ENCODE peak calls at places on chromosomes 16 and 17, in seven cellular contexts. One of them, this sample, is unnamed.
A peak's percentile ranks its signal among the peaks of the same experiment; 100 is the strongest.

GRCh38 chr17:81097943-81098308 is 63.0 kb downstream of the BAIAP2 start:
- DNase-seq in upper lobe of right lung: peak; percentile 85
- DNase-seq in Panc1: no peak
- DNase-seq in hepatocyte: peak; percentile 40
- DNase-seq in CD8-positive, alpha-beta memory T cell: no peak
- DNase-seq in sigmoid colon: peak; percentile 83
- DNase-seq in transverse colon: peak; percentile 39
- DNase-seq in this sample: peak; percentile 88

GRCh38 chr16:84357191-84357651 is 11.1 kb upstream of the ATP2C2 start:
- DNase-seq in transverse colon: no peak
- DNase-seq in sigmoid colon: no peak
- DNase-seq in hepatocyte: no peak
- DNase-seq in Panc1: no peak
- DNase-seq in CD8-positive, alpha-beta memory T cell: no peak
- DNase-seq in upper lobe of right lung: no peak
- DNase-seq in this sample: no peak

GRCh38 chr17:29138184-29138955 is 41.8 kb downstream of the MYO18A start:
- DNase-seq in CD8-positive, alpha-beta memory T cell: peak; percentile 19
- DNase-seq in transverse colon: no peak
- DNase-seq in upper lobe of right lung: no peak
- DNase-seq in sigmoid colon: no peak
- DNase-seq in hepatocyte: no peak
- DNase-seq in Panc1: no peak
- DNase-seq in this sample: no peak

GRCh38 chr17:42405963-42406495 is 17.0 kb downstream of the CAVIN1 start:
- DNase-seq in transverse colon: peak; percentile 87
- DNase-seq in CD8-positive, alpha-beta memory T cell: peak; percentile 74
- DNase-seq in sigmoid colon: peak; percentile 94
- DNase-seq in Panc1: no peak
- DNase-seq in upper lobe of right lung: peak; percentile 90
- DNase-seq in hepatocyte: peak; percentile 84
- DNase-seq in this sample: peak; percentile 96

GRCh38 chr17:79371984-79372383 is 238.9 kb downstream of the RBFOX3 start:
- DNase-seq in sigmoid colon: no peak
- DNase-seq in CD8-positive, alpha-beta memory T cell: no peak
- DNase-seq in upper lobe of right lung: no peak
- DNase-seq in hepatocyte: no peak
- DNase-seq in Panc1: no peak
- DNase-seq in transverse colon: no peak
- DNase-seq in this sample: no peak

GRCh38 chr17:15371731-15372130 is 30.3 kb upstream of the TEKT3 start:
- DNase-seq in Panc1: no peak
- DNase-seq in upper lobe of right lung: no peak
- DNase-seq in CD8-positive, alpha-beta memory T cell: no peak
- DNase-seq in sigmoid colon: no peak
- DNase-seq in hepatocyte: no peak
- DNase-seq in transverse colon: no peak
- DNase-seq in this sample: no peak

GRCh38 chr16:89191901-89192184 is 8.5 kb downstream of the SLC22A31 start:
- DNase-seq in transverse colon: no peak
- DNase-seq in Panc1: no peak
- DNase-seq in hepatocyte: no peak
- DNase-seq in sigmoid colon: no peak
- DNase-seq in CD8-positive, alpha-beta memory T cell: no peak
- DNase-seq in upper lobe of right lung: no peak
- DNase-seq in this sample: no peak

GRCh38 chr17:57649731-57650484 is 95.2 kb downstream of the CCDC182 start:
- DNase-seq in sigmoid colon: no peak
- DNase-seq in hepatocyte: peak; percentile 32
- DNase-seq in upper lobe of right lung: no peak
- DNase-seq in CD8-positive, alpha-beta memory T cell: no peak
- DNase-seq in Panc1: no peak
- DNase-seq in transverse colon: no peak
- DNase-seq in this sample: no peak

GRCh38 chr17:80795737-80796136 is 195.9 kb upstream of the CHMP6 start:
- DNase-seq in upper lobe of right lung: no peak
- DNase-seq in transverse colon: no peak
- DNase-seq in hepatocyte: no peak
- DNase-seq in Panc1: no peak
- DNase-seq in sigmoid colon: peak; percentile 70
- DNase-seq in CD8-positive, alpha-beta memory T cell: no peak
- DNase-seq in this sample: no peak

DNA sequence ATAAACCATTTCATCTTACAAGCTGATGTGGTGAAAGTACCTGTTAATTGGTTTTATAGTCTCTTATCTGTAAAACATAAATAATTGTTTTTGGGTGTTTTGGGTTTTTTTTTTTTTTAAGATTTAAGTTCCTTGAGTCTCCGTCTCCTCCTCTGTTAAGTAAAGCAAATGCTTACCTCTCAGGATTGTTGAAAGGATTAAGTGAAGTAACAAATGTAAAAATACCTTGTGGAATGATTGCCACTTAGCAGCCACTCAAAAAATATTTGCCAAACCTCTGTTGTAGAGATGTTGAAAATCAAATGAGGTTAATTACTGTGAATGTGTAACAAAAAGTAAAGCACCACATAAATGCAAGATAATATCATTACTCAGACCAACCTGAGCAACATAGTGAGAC is 19.2 kb downstream of the LIMD2 start:
- DNase-seq in CD8-positive, alpha-beta memory T cell: no peak
- DNase-seq in transverse colon: no peak
- DNase-seq in upper lobe of right lung: no peak
- DNase-seq in Panc1: no peak
- DNase-seq in sigmoid colon: no peak
- DNase-seq in hepatocyte: no peak
- DNase-seq in this sample: no peak
- H3K4me1 ChIP-seq in CD8-positive, alpha-beta memory T cell: no peaks in the 10 kb centered on the region
- H3K4me1 ChIP-seq in transverse colon: peaks cover 17% of the 10 kb centered on the region
- H3K4me1 ChIP-seq in upper lobe of right lung: peaks cover 43% of the 10 kb centered on the region
- H3K4me1 ChIP-seq in Panc1: peaks cover 4% of the 10 kb centered on the region
- H3K4me1 ChIP-seq in sigmoid colon: no peaks in the 10 kb centered on the region
- H3K4me1 ChIP-seq in hepatocyte: peaks cover 13% of the 10 kb centered on the region
- H3K4me1 ChIP-seq in this sample: peaks cover 41% of the 10 kb centered on the region

GRCh38 chr17:2400474-2400866 is 390 bp downstream of the MNT start:
- DNase-seq in Panc1: no peak
- DNase-seq in hepatocyte: peak; percentile 79
- DNase-seq in sigmoid colon: peak; percentile 83
- DNase-seq in upper lobe of right lung: peak; percentile 89
- DNase-seq in transverse colon: peak; percentile 61
- DNase-seq in CD8-positive, alpha-beta memory T cell: peak; percentile 42
- DNase-seq in this sample: peak; percentile 92

GRCh38 chr17:2400877-2401425 is at the start of gene MNT:
- DNase-seq in sigmoid colon: peak; percentile 98
- DNase-seq in CD8-positive, alpha-beta memory T cell: peak; percentile 91
- DNase-seq in transverse colon: peak; percentile 96
- DNase-seq in Panc1: no peak
- DNase-seq in hepatocyte: peak; percentile 97
- DNase-seq in upper lobe of right lung: peak; percentile 97
- DNase-seq in this sample: peak; percentile 95

GRCh38 chr17:2403044-2403443 is 2.2 kb upstream of the MNT start:
- DNase-seq in transverse colon: no peak
- DNase-seq in upper lobe of right lung: no peak
- DNase-seq in CD8-positive, alpha-beta memory T cell: no peak
- DNase-seq in hepatocyte: no peak
- DNase-seq in Panc1: no peak
- DNase-seq in sigmoid colon: no peak
- DNase-seq in this sample: no peak

GRCh38 chr17:2401426-2402221 is 764 bp upstream of the MNT start:
- DNase-seq in hepatocyte: peak; percentile 100
- DNase-seq in upper lobe of right lung: peak; percentile 100
- DNase-seq in sigmoid colon: peak; percentile 100
- DNase-seq in CD8-positive, alpha-beta memory T cell: peak; percentile 100
- DNase-seq in transverse colon: peak; percentile 100
- DNase-seq in Panc1: peak; percentile 94
- DNase-seq in this sample: peak; percentile 99

DNA sequence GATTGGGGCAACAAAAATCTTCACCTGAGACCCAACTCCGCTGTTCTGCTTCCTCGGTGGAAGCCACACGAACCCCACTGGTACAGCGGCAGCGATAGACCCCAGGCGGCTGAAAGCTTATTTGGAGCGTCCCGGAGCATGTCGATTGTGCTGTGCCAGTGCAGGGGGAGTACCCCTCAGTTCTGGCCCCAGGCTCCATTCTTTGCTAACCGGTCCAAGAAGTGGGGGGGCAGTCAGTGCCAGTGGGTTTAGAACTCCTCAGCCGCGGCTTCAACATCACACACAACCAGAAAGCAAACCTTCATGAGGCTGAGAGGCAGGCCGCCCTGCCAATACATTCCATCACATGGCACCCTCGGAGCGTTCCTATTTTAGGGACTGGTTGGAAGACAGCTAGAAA is 1.7 kb upstream of the MNT start:
- DNase-seq in transverse colon: no peak
- DNase-seq in hepatocyte: no peak
- DNase-seq in upper lobe of right lung: no peak
- DNase-seq in CD8-positive, alpha-beta memory T cell: no peak
- DNase-seq in sigmoid colon: peak; percentile 74
- DNase-seq in Panc1: no peak
- DNase-seq in this sample: no peak
- H3K4me1 ChIP-seq in transverse colon: peaks cover 64% of the 10 kb centered on the region
- H3K4me1 ChIP-seq in hepatocyte: peaks cover 34% of the 10 kb centered on the region
- H3K4me1 ChIP-seq in upper lobe of right lung: peaks cover 53% of the 10 kb centered on the region
- H3K4me1 ChIP-seq in CD8-positive, alpha-beta memory T cell: peaks cover 26% of the 10 kb centered on the region
- H3K4me1 ChIP-seq in sigmoid colon: peaks cover 4% of the 10 kb centered on the region
- H3K4me1 ChIP-seq in Panc1: peaks cover 10% of the 10 kb centered on the region
- H3K4me1 ChIP-seq in this sample: peaks cover 40% of the 10 kb centered on the region

GRCh38 chr17:4249452-4250029 is 14.2 kb downstream of the ANKFY1 start:
- DNase-seq in CD8-positive, alpha-beta memory T cell: no peak
- DNase-seq in Panc1: no peak
- DNase-seq in sigmoid colon: no peak
- DNase-seq in upper lobe of right lung: no peak
- DNase-seq in hepatocyte: peak; percentile 57
- DNase-seq in transverse colon: no peak
- DNase-seq in this sample: no peak

GRCh38 chr17:4247981-4248388 is 15.8 kb downstream of the ANKFY1 start:
- DNase-seq in CD8-positive, alpha-beta memory T cell: no peak
- DNase-seq in sigmoid colon: no peak
- DNase-seq in upper lobe of right lung: no peak
- DNase-seq in transverse colon: peak; percentile 82
- DNase-seq in hepatocyte: peak; percentile 71
- DNase-seq in Panc1: no peak
- DNase-seq in this sample: peak; percentile 74

GRCh38 chr17:4247361-4247980 is 16.3 kb downstream of the ANKFY1 start:
- DNase-seq in Panc1: no peak
- DNase-seq in sigmoid colon: no peak
- DNase-seq in transverse colon: peak; percentile 28
- DNase-seq in hepatocyte: no peak
- DNase-seq in upper lobe of right lung: no peak
- DNase-seq in CD8-positive, alpha-beta memory T cell: no peak
- DNase-seq in this sample: no peak

GRCh38 chr17:4248504-4249277 is 15.1 kb downstream of the ANKFY1 start:
- DNase-seq in Panc1: no peak
- DNase-seq in upper lobe of right lung: no peak
- DNase-seq in transverse colon: no peak
- DNase-seq in CD8-positive, alpha-beta memory T cell: no peak
- DNase-seq in hepatocyte: no peak
- DNase-seq in sigmoid colon: no peak
- DNase-seq in this sample: no peak

DNA sequence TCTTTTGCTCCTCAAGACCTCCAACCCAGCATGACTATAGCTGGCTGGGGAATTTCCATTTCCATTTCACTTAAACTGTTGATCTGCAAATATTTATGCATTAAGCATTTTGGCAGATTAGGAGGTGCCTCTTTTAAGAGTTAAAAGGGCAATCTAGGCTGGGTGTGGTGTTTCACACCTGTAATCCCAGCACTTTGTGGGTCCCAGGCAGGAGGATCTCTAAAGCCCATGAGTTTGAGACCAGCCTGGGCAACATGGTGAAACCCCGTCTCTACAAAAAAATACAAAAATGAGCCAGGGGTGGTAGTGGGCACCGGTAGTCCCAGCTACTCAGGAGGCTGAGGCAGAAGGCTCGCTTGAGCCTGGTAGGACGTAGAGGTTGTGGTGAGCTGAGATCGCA is 17.1 kb downstream of the ANKFY1 start:
- DNase-seq in upper lobe of right lung: no peak
- DNase-seq in sigmoid colon: no peak
- DNase-seq in hepatocyte: no peak
- DNase-seq in CD8-positive, alpha-beta memory T cell: no peak
- DNase-seq in transverse colon: no peak
- DNase-seq in Panc1: no peak
- DNase-seq in this sample: no peak
- H3K4me1 ChIP-seq in upper lobe of right lung: peaks cover 39% of the 10 kb centered on the region
- H3K4me1 ChIP-seq in sigmoid colon: no peaks in the 10 kb centered on the region
- H3K4me1 ChIP-seq in hepatocyte: peaks cover 12% of the 10 kb centered on the region
- H3K4me1 ChIP-seq in CD8-positive, alpha-beta memory T cell: peaks cover 5% of the 10 kb centered on the region
- H3K4me1 ChIP-seq in transverse colon: peaks cover 37% of the 10 kb centered on the region
- H3K4me1 ChIP-seq in Panc1: peaks cover 4% of the 10 kb centered on the region
- H3K4me1 ChIP-seq in this sample: peaks cover 36% of the 10 kb centered on the region

GRCh38 chr16:87850009-87851006 is 19.0 kb downstream of the SLC7A5 start:
- DNase-seq in CD8-positive, alpha-beta memory T cell: peak; percentile 66
- DNase-seq in transverse colon: peak; percentile 72
- DNase-seq in upper lobe of right lung: peak; percentile 86
- DNase-seq in Panc1: no peak
- DNase-seq in hepatocyte: peak; percentile 79
- DNase-seq in sigmoid colon: no peak
- DNase-seq in this sample: peak; percentile 89
- H3K4me1 ChIP-seq in CD8-positive, alpha-beta memory T cell: peaks cover 31% of the 10 kb centered on the region
- H3K4me1 ChIP-seq in transverse colon: peaks cover 30% of the 10 kb centered on the region
- H3K4me1 ChIP-seq in upper lobe of right lung: peaks cover 27% of the 10 kb centered on the region
- H3K4me1 ChIP-seq in Panc1: peaks cover 76% of the 10 kb centered on the region
- H3K4me1 ChIP-seq in hepatocyte: peaks cover 56% of the 10 kb centered on the region
- H3K4me1 ChIP-seq in sigmoid colon: no peaks in the 10 kb centered on the region
- H3K4me1 ChIP-seq in this sample: peaks cover 22% of the 10 kb centered on the region

GRCh38 chr17:45225051-45225700 is 3.5 kb downstream of the FMNL1 start:
- DNase-seq in CD8-positive, alpha-beta memory T cell: peak; percentile 52
- DNase-seq in hepatocyte: no peak
- DNase-seq in Panc1: no peak
- DNase-seq in transverse colon: no peak
- DNase-seq in sigmoid colon: no peak
- DNase-seq in upper lobe of right lung: no peak
- DNase-seq in this sample: no peak

GRCh38 chr17:45222994-45223540 is 1.4 kb downstream of the FMNL1 start:
- DNase-seq in Panc1: no peak
- DNase-seq in CD8-positive, alpha-beta memory T cell: no peak
- DNase-seq in transverse colon: no peak
- DNase-seq in hepatocyte: no peak
- DNase-seq in upper lobe of right lung: no peak
- DNase-seq in sigmoid colon: no peak
- DNase-seq in this sample: no peak

GRCh38 chr17:45225964-45226530 is 4.4 kb downstream of the FMNL1 start:
- DNase-seq in upper lobe of right lung: peak; percentile 89
- DNase-seq in Panc1: no peak
- DNase-seq in transverse colon: peak; percentile 91
- DNase-seq in hepatocyte: no peak
- DNase-seq in CD8-positive, alpha-beta memory T cell: peak; percentile 93
- DNase-seq in sigmoid colon: peak; percentile 86
- DNase-seq in this sample: peak; percentile 94

GRCh38 chr17:45223541-45224528 is 2.1 kb downstream of the FMNL1 start:
- DNase-seq in transverse colon: no peak
- DNase-seq in hepatocyte: no peak
- DNase-seq in Panc1: no peak
- DNase-seq in CD8-positive, alpha-beta memory T cell: peak; percentile 47
- DNase-seq in upper lobe of right lung: no peak
- DNase-seq in sigmoid colon: no peak
- DNase-seq in this sample: no peak

GRCh38 chr17:45224671-45225050 is 3.0 kb downstream of the FMNL1 start:
- DNase-seq in transverse colon: no peak
- DNase-seq in sigmoid colon: no peak
- DNase-seq in CD8-positive, alpha-beta memory T cell: no peak
- DNase-seq in Panc1: no peak
- DNase-seq in upper lobe of right lung: no peak
- DNase-seq in hepatocyte: no peak
- DNase-seq in this sample: no peak
- H3K4me1 ChIP-seq in transverse colon: peaks cover 28% of the 10 kb centered on the region
- H3K4me1 ChIP-seq in sigmoid colon: no peaks in the 10 kb centered on the region
- H3K4me1 ChIP-seq in CD8-positive, alpha-beta memory T cell: peaks cover 62% of the 10 kb centered on the region
- H3K4me1 ChIP-seq in Panc1: peaks cover 62% of the 10 kb centered on the region
- H3K4me1 ChIP-seq in upper lobe of right lung: peaks cover 35% of the 10 kb centered on the region
- H3K4me1 ChIP-seq in hepatocyte: peaks cover 15% of the 10 kb centered on the region
- H3K4me1 ChIP-seq in this sample: peaks cover 22% of the 10 kb centered on the region